ENCODE peak calls at places on chromosomes 1 and 21, in five cellular contexts. T, R, B, L and X are unnamed samples.

GRCh38 chr1:150429805-150430204 is 57.4 kb upstream of the TARS2 start:
- DNase-seq in R (no peak), T (no peak), B (no peak), L (no peak), X (no peak)

GRCh38 chr1:15242766-15243165 is 4.3 kb upstream of the FHAD1 start:
- DNase-seq in R (no peak), T (no peak), L (no peak), B (no peak), X (no peak)

GRCh38 chr1:86616871-86617270 is 70.0 kb downstream of the CLCA4 start:
- DNase-seq in T (no peak), R (no peak), L (no peak), B (no peak), X (no peak)

GRCh38 chr1:172466795-172467407 is 23.0 kb upstream of the PIGC start:
- DNase-seq in R (no peak), T (no peak), B (no peak), L (no peak), X (no peak)

GRCh38 chr1:21175670-21176581 is 771 bp downstream of the EIF4G3 start:
- DNase-seq in L (no peak), B (peak; percentile 27), T (peak; percentile 25), R (peak; percentile 38), X (no peak)

GRCh38 chr1:98201640-98202039 is 280.8 kb upstream of the DPYD start:
- DNase-seq in R (no peak), B (no peak), L (no peak), T (no peak), X (no peak)

GRCh38 chr1:82931051-82931450 is 1067.9 kb downstream of the TTLL7 start:
- DNase-seq in B (no peak), R (no peak), L (no peak), T (no peak), X (no peak)

GRCh38 chr1:215003686-215004085 is 78.9 kb upstream of the KCNK2 start:
- DNase-seq in B (no peak), T (no peak), R (no peak), L (no peak), X (no peak)

GRCh38 chr1:2391034-2391384 is 345 bp downstream of the MORN1 start:
- DNase-seq in R (no peak), B (no peak), T (no peak), L (no peak), X (no peak)

GRCh38 chr1:7329868-7330615 is 441.1 kb upstream of the VAMP3 start:
- DNase-seq in R (no peak), L (no peak), B (no peak), T (no peak), X (no peak)

GRCh38 chr21:37338671-37339526 is 27.7 kb upstream of the DYRK1A start:
- DNase-seq in L (no peak), B (no peak), T (no peak), R (no peak), X (no peak)

GRCh38 chr1:63987014-63987630 is 213.3 kb downstream of the ROR1 start:
- DNase-seq in R (no peak), T (no peak), L (no peak), B (no peak), X (no peak)

GRCh38 chr1:217453816-217454215 is 177.1 kb downstream of the GPATCH2 start:
- DNase-seq in B (no peak), T (no peak), L (no peak), R (no peak), X (no peak)

GRCh38 chr1:44086722-44087474 is 31.7 kb upstream of the KLF17 start:
- DNase-seq in B (no peak), L (no peak), T (no peak), R (peak; percentile 84), X (no peak)

GRCh38 chr1:84782311-84782771 is 92.1 kb upstream of the SSX2IP start:
- DNase-seq in T (peak; percentile 88), B (peak; percentile 66), R (peak; percentile 48), L (peak; percentile 38), X (peak; percentile 66)

GRCh38 chr21:44432841-44433790 is 22.2 kb upstream of the LRRC3 start:
- DNase-seq in B (peak; percentile 6), R (no peak), T (no peak), L (no peak), X (no peak)

GRCh38 chr1:165849336-165850133 is 22.1 kb downstream of the UCK2 start:
- DNase-seq in T (no peak), L (no peak), R (no peak), B (no peak), X (no peak)

GRCh38 chr1:77834771-77835334 is 53.6 kb upstream of the NEXN start:
- DNase-seq in B (no peak), T (no peak), L (no peak), R (peak; percentile 1), X (no peak)

GRCh38 chr1:59215766-59216291 is 81.1 kb upstream of the FGGY start:
- DNase-seq in T (no peak), L (no peak), R (no peak), B (no peak), X (no peak)

GRCh38 chr1:220385158-220385557 is 112.9 kb upstream of the RAB3GAP2 start:
- DNase-seq in B (no peak), L (no peak), R (no peak), T (no peak), X (no peak)

GRCh38 chr1:43366601-43367025 is 1.2 kb downstream of the ELOVL1 start:
- DNase-seq in L (no peak), B (no peak), R (no peak), T (no peak), X (no peak)

GRCh38 chr1:88088481-88088880 is 595.6 kb upstream of the PKN2 start:
- DNase-seq in T (no peak), R (no peak), B (no peak), L (peak; percentile 17), X (peak; percentile 5)

GRCh38 chr1:98693385-98693784 is 31.9 kb downstream of the SNX7 start:
- DNase-seq in R (no peak), T (no peak), L (no peak), B (no peak), X (no peak)